ENCODE peak calls at places on chromosomes 11 and 22, in nine cellular contexts. Z, L, J, E, S, H, F, O and I are unnamed samples.

GRCh38 chr11:102853055-102853454 is 9.6 kb upstream of the MMP3 start:
- DNase-seq in F (no peak), L (no peak), S (no peak), H (no peak), Z (no peak), E (no peak), O (no peak), J (no peak), I (no peak)

GRCh38 chr11:107561688-107562087 is 3.8 kb downstream of the ALKBH8 start:
- DNase-seq in J (peak; percentile 59), H (no peak), O (no peak), Z (peak; percentile 13), E (peak; percentile 68), F (no peak), S (no peak), L (no peak), I (no peak)

GRCh38 chr22:20145832-20146223 is 5.0 kb downstream of the CCDC188 start:
- DNase-seq in J (no peak), O (no peak), L (no peak), E (no peak), S (no peak), F (no peak), H (no peak), Z (no peak), I (no peak)

GRCh38 chr11:11620966-11621880 is 582 bp downstream of the GALNT18 start:
- DNase-seq in E (no peak), F (peak; percentile 37), L (no peak), H (no peak), S (peak; percentile 51), Z (peak; percentile 20), J (no peak), O (no peak), I (peak; percentile 13)

GRCh38 chr11:88193278-88193677 is 18.0 kb upstream of the RAB38 start:
- DNase-seq in O (no peak), J (no peak), L (no peak), E (no peak), F (no peak), H (no peak), Z (no peak), S (peak; percentile 6), I (no peak)

GRCh38 chr22:45064313-45065268 is 54.8 kb upstream of the PHF21B start:
- DNase-seq in O (no peak), J (peak; percentile 73), S (no peak), F (no peak), Z (peak; percentile 85), L (no peak), E (peak; percentile 64), H (no peak), I (peak; percentile 54)

GRCh38 chr22:20786536-20786979 is 12.6 kb downstream of the SERPIND1 start:
- DNase-seq in Z (no peak), J (no peak), E (no peak), F (no peak), L (no peak), O (no peak), S (no peak), H (no peak), I (no peak)

GRCh38 chr11:12502950-12503579 is 125.7 kb downstream of the PARVA start:
- DNase-seq in E (no peak), F (no peak), H (no peak), S (no peak), O (no peak), Z (no peak), J (peak; percentile 37), L (peak; percentile 40), I (no peak)

GRCh38 chr11:78560066-78560597 is 14.5 kb downstream of the NARS2 start:
- DNase-seq in O (no peak), J (no peak), E (no peak), F (no peak), L (no peak), Z (peak; percentile 5), S (no peak), H (no peak), I (no peak)

GRCh38 chr11:116281173-116282160 is 491.3 kb downstream of the BUD13 start:
- DNase-seq in H (peak; percentile 36), L (no peak), Z (no peak), O (no peak), J (no peak), F (no peak), E (no peak), S (peak; percentile 21), I (no peak)

GRCh38 chr11:14500181-14500651 is 605 bp upstream of the COPB1 start:
- DNase-seq in F (no peak), Z (peak; percentile 76), S (peak; percentile 24), E (peak; percentile 39), L (no peak), J (peak; percentile 47), H (peak; percentile 41), O (peak; percentile 21), I (peak; percentile 37)

GRCh38 chr11:45796461-45796861 is 8.5 kb upstream of the SLC35C1 start:
- DNase-seq in Z (no peak), L (no peak), F (no peak), H (no peak), O (no peak), S (no peak), E (no peak), J (no peak), I (no peak)

GRCh38 chr11:46698597-46698996 is 1.8 kb downstream of the ARHGAP1 start:
- DNase-seq in O (no peak), E (no peak), Z (no peak), H (no peak), L (no peak), S (no peak), F (no peak), J (no peak), I (no peak)

GRCh38 chr11:34366522-34366921 is 8.7 kb upstream of the ABTB2 start:
- DNase-seq in J (no peak), O (no peak), F (no peak), S (peak; percentile 35), H (no peak), E (no peak), L (no peak), Z (no peak), I (no peak)

GRCh38 chr22:22366478-22366988 is 121.9 kb downstream of the VPREB1 start:
- DNase-seq in L (no peak), E (no peak), O (no peak), F (no peak), Z (no peak), S (no peak), H (no peak), J (no peak), I (no peak)

GRCh38 chr22:30947163-30947820 is 21.3 kb downstream of the MORC2 start:
- DNase-seq in J (no peak), F (peak; percentile 27), Z (no peak), H (no peak), S (peak; percentile 71), O (no peak), L (peak; percentile 81), E (no peak), I (no peak)

GRCh38 chr22:22730655-22731373 is 86.4 kb downstream of the GGTLC2 start:
- DNase-seq in F (no peak), E (no peak), L (no peak), S (no peak), J (no peak), H (no peak), Z (no peak), O (no peak), I (no peak)

GRCh38 chr11:134562176-134562575 is 150.1 kb upstream of the B3GAT1 start:
- DNase-seq in F (no peak), E (no peak), J (no peak), L (peak; percentile 32), Z (no peak), O (no peak), H (no peak), S (no peak), I (no peak)

GRCh38 chr11:96391698-96392307 is 2.0 kb downstream of the JRKL start:
- DNase-seq in H (no peak), F (no peak), Z (no peak), E (no peak), O (no peak), S (no peak), J (peak; percentile 7), L (no peak), I (no peak)

GRCh38 chr22:39526736-39527171 is 5.8 kb downstream of the RPS19BP1 start:
- DNase-seq in S (no peak), Z (peak; percentile 22), J (no peak), H (no peak), O (no peak), E (no peak), F (no peak), L (no peak), I (no peak)

GRCh38 chr22:19568337-19569311 is 44.4 kb upstream of the CLDN5 start:
- DNase-seq in L (no peak), S (no peak), Z (peak; percentile 19), F (no peak), O (no peak), H (no peak), J (peak; percentile 82), E (peak; percentile 89), I (peak; percentile 50)

GRCh38 chr11:117057727-117058126 is 40.5 kb downstream of the SIK3 start:
- DNase-seq in J (no peak), H (no peak), F (no peak), L (no peak), S (no peak), O (no peak), E (no peak), Z (no peak), I (no peak)